ENCODE peak calls at places on chromosomes 13 and 19, in six cellular contexts. One of them, this sample, is unnamed.

GRCh38 chr13:83984793-83985192 is 102.5 kb upstream of the SLITRK1 start:
- DNase-seq in K562: no peak
- DNase-seq in PC-9: no peak
- DNase-seq in GM23248: no peak
- DNase-seq in HCT116: no peak
- DNase-seq in hepatocyte: no peak
- DNase-seq in this sample: no peak

GRCh38 chr13:49023441-49023840 is 47.7 kb downstream of the FNDC3A start:
- DNase-seq in K562: no peak
- DNase-seq in PC-9: no peak
- DNase-seq in GM23248: peak; percentile 87
- DNase-seq in HCT116: peak; percentile 2
- DNase-seq in hepatocyte: no peak
- DNase-seq in this sample: peak; percentile 81

GRCh38 chr19:19820774-19821315 is 705 bp downstream of the ZNF506 start:
- DNase-seq in K562: no peak
- DNase-seq in PC-9: no peak
- DNase-seq in GM23248: peak; percentile 1
- DNase-seq in HCT116: no peak
- DNase-seq in hepatocyte: no peak
- DNase-seq in this sample: no peak

GRCh38 chr13:93145199-93145598 is 81.4 kb upstream of the GPC6 start:
- DNase-seq in K562: no peak
- DNase-seq in PC-9: no peak
- DNase-seq in GM23248: no peak
- DNase-seq in HCT116: no peak
- DNase-seq in hepatocyte: no peak
- DNase-seq in this sample: no peak

GRCh38 chr13:47661076-47661475 is 340.0 kb downstream of the SUCLA2 start:
- DNase-seq in K562: no peak
- DNase-seq in PC-9: no peak
- DNase-seq in GM23248: peak; percentile 91
- DNase-seq in HCT116: no peak
- DNase-seq in hepatocyte: no peak
- DNase-seq in this sample: peak; percentile 66

GRCh38 chr19:42175952-42176648 is 41.4 kb downstream of the DEDD2 start:
- DNase-seq in K562: no peak
- DNase-seq in PC-9: peak; percentile 19
- DNase-seq in GM23248: peak; percentile 63
- DNase-seq in HCT116: no peak
- DNase-seq in hepatocyte: peak; percentile 30
- DNase-seq in this sample: peak; percentile 20

GRCh38 chr13:106865706-106866288 is 297.9 kb upstream of the ARGLU1 start:
- DNase-seq in K562: no peak
- DNase-seq in PC-9: no peak
- DNase-seq in GM23248: no peak
- DNase-seq in HCT116: no peak
- DNase-seq in hepatocyte: no peak
- DNase-seq in this sample: no peak

GRCh38 chr19:35013820-35014754 is 14.0 kb downstream of the GRAMD1A start:
- DNase-seq in K562: no peak
- DNase-seq in PC-9: no peak
- DNase-seq in GM23248: no peak
- DNase-seq in HCT116: no peak
- DNase-seq in hepatocyte: peak; percentile 4
- DNase-seq in this sample: no peak

GRCh38 chr13:20869540-20869939 is 33.0 kb downstream of the XPO4 start:
- DNase-seq in K562: no peak
- DNase-seq in PC-9: no peak
- DNase-seq in GM23248: peak; percentile 40
- DNase-seq in HCT116: no peak
- DNase-seq in hepatocyte: no peak
- DNase-seq in this sample: no peak

GRCh38 chr19:17097593-17098126 is 22.1 kb downstream of the MYO9B start:
- DNase-seq in K562: peak; percentile 59
- DNase-seq in PC-9: peak; percentile 47
- DNase-seq in GM23248: peak; percentile 66
- DNase-seq in HCT116: no peak
- DNase-seq in hepatocyte: peak; percentile 65
- DNase-seq in this sample: no peak

GRCh38 chr13:34103854-34104253 is 285.9 kb downstream of the RFC3 start:
- DNase-seq in K562: no peak
- DNase-seq in PC-9: no peak
- DNase-seq in GM23248: no peak
- DNase-seq in HCT116: no peak
- DNase-seq in hepatocyte: no peak
- DNase-seq in this sample: no peak

GRCh38 chr13:27252467-27252866 is 1.1 kb downstream of the RPL21 start:
- DNase-seq in K562: no peak
- DNase-seq in PC-9: no peak
- DNase-seq in GM23248: no peak
- DNase-seq in HCT116: no peak
- DNase-seq in hepatocyte: no peak
- DNase-seq in this sample: no peak

GRCh38 chr13:79533781-79534400 is 52.9 kb downstream of the NDFIP2 start:
- DNase-seq in K562: no peak
- DNase-seq in PC-9: no peak
- DNase-seq in GM23248: peak; percentile 31
- DNase-seq in HCT116: no peak
- DNase-seq in hepatocyte: no peak
- DNase-seq in this sample: peak; percentile 46

GRCh38 chr19:556611-557382 is 12.9 kb downstream of the GZMM start:
- DNase-seq in K562: peak; percentile 57
- DNase-seq in PC-9: peak; percentile 30
- DNase-seq in GM23248: no peak
- DNase-seq in HCT116: no peak
- DNase-seq in hepatocyte: no peak
- DNase-seq in this sample: no peak

GRCh38 chr19:18603255-18603957 is 3.2 kb downstream of the CRLF1 start:
- DNase-seq in K562: peak; percentile 49
- DNase-seq in PC-9: no peak
- DNase-seq in GM23248: peak; percentile 66
- DNase-seq in HCT116: no peak
- DNase-seq in hepatocyte: no peak
- DNase-seq in this sample: no peak

GRCh38 chr13:33349996-33350826 is 64.7 kb upstream of the STARD13 start:
- DNase-seq in K562: no peak
- DNase-seq in PC-9: peak; percentile 40
- DNase-seq in GM23248: peak; percentile 67
- DNase-seq in HCT116: no peak
- DNase-seq in hepatocyte: peak; percentile 44
- DNase-seq in this sample: peak; percentile 22

GRCh38 chr19:55698256-55698655 is 23.2 kb downstream of the EPN1 start:
- DNase-seq in K562: no peak
- DNase-seq in PC-9: no peak
- DNase-seq in GM23248: no peak
- DNase-seq in HCT116: no peak
- DNase-seq in hepatocyte: no peak
- DNase-seq in this sample: no peak

GRCh38 chr19:3389876-3390361 is 23.5 kb downstream of the NFIC start:
- DNase-seq in K562: no peak
- DNase-seq in PC-9: peak; percentile 43
- DNase-seq in GM23248: peak; percentile 48
- DNase-seq in HCT116: no peak
- DNase-seq in hepatocyte: no peak
- DNase-seq in this sample: no peak

GRCh38 chr13:43846496-43846895 is 33.0 kb downstream of the CCDC122 start:
- DNase-seq in K562: no peak
- DNase-seq in PC-9: no peak
- DNase-seq in GM23248: peak; percentile 78
- DNase-seq in HCT116: no peak
- DNase-seq in hepatocyte: no peak
- DNase-seq in this sample: peak; percentile 76

GRCh38 chr13:32824671-32825070 is 191.6 kb upstream of the KL start:
- DNase-seq in K562: no peak
- DNase-seq in PC-9: peak; percentile 73
- DNase-seq in GM23248: peak; percentile 88
- DNase-seq in HCT116: peak; percentile 64
- DNase-seq in hepatocyte: peak; percentile 77
- DNase-seq in this sample: peak; percentile 92

GRCh38 chr19:53254451-53255341 is at the start of gene ZNF677:
- DNase-seq in K562: peak; percentile 47
- DNase-seq in PC-9: peak; percentile 74
- DNase-seq in GM23248: peak; percentile 96
- DNase-seq in HCT116: no peak
- DNase-seq in hepatocyte: peak; percentile 92
- DNase-seq in this sample: peak; percentile 67

GRCh38 chr19:41548954-41549688 is 26.8 kb upstream of the CEACAM21 start:
- DNase-seq in K562: no peak
- DNase-seq in PC-9: no peak
- DNase-seq in GM23248: no peak
- DNase-seq in HCT116: no peak
- DNase-seq in hepatocyte: no peak
- DNase-seq in this sample: no peak

GRCh38 chr13:113049981-113050380 is 55.6 kb upstream of the F7 start:
- DNase-seq in K562: no peak
- DNase-seq in PC-9: no peak
- DNase-seq in GM23248: no peak
- DNase-seq in HCT116: no peak
- DNase-seq in hepatocyte: no peak
- DNase-seq in this sample: no peak
- TF ChIP-seq EZH2 in K562: no peak
- TF ChIP-seq EZH2 in PC-9: no peak
- TF ChIP-seq EZH2 in GM23248: no peak
- TF ChIP-seq EZH2 in HCT116: no peak
- TF ChIP-seq EZH2 in hepatocyte: no peak
- TF ChIP-seq EZH2 in this sample: no peak

DNA sequence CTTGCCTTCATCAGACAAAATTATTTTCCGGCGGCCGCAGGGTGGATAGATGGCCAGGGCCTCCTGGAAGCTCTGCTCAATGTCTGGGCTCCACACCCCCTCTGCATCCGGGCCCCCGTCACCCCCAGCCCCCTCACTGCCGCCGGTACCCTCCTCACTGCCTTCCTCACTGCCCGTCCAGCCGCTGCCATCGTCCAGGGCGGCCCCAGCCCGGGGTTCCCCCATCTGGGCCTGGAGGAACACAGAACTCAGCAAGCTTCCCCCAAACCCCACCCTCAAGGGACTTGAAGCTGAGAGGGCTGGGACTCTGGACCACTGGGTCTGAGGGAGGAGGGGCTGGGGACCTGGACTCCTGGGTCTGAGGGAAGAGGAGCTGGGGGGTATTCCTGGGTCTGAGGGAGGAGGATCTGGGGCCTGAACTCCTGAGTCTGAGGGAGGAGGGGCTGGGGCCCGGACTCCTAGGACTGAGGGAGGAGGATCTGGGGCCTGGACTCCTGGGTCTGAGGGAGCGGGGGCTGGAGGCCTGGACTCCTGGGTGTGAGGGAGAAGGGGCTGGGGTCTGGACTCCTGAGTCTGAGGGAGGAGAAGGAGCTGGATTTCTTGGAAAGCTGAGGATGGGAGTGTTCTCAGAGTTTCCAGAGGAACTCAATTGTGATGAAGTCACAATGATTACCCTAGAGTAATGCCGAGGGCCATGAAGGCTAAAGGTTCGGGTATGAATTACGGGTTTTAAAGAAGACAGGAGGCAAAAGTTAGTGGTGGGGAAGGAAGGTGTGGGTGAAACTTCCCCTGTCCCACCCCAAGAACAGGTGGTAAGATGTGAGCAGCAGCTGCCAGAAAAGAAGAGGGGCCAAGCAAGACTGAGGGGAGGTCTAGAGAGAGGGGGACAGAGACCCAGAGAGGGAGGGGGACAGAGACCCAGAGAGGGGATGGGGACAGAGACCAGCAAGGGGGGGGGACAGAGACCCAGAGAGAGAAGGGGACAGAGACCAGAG is 2.1 kb downstream of the TEAD2 start:
- DNase-seq in K562: no peak
- DNase-seq in PC-9: no peak
- DNase-seq in GM23248: no peak
- DNase-seq in HCT116: no peak
- DNase-seq in hepatocyte: no peak
- DNase-seq in this sample: no peak
- H3K4me2 ChIP-seq in K562: no peak overlapping the region
- H3K4me2 ChIP-seq in PC-9: no peak overlapping the region
- H3K4me2 ChIP-seq in GM23248: no peak overlapping the region
- H3K4me2 ChIP-seq in HCT116: no peak overlapping the region
- H3K4me2 ChIP-seq in hepatocyte: peak overlapping the region; percentile 75
- H3K4me2 ChIP-seq in this sample: peak overlapping the region; percentile 93

GRCh38 chr19:7915250-7916136 is 863 bp downstream of the TGFBR3L start:
- DNase-seq in K562: no peak
- DNase-seq in PC-9: no peak
- DNase-seq in GM23248: no peak
- DNase-seq in HCT116: no peak
- DNase-seq in hepatocyte: no peak
- DNase-seq in this sample: no peak

GRCh38 chr19:7916908-7917291 is 2.3 kb downstream of the TGFBR3L start:
- DNase-seq in K562: no peak
- DNase-seq in PC-9: no peak
- DNase-seq in GM23248: no peak
- DNase-seq in HCT116: no peak
- DNase-seq in hepatocyte: no peak
- DNase-seq in this sample: no peak

GRCh38 chr19:7914598-7915045 is at the start of gene TGFBR3L:
- DNase-seq in K562: no peak
- DNase-seq in PC-9: no peak
- DNase-seq in GM23248: no peak
- DNase-seq in HCT116: no peak
- DNase-seq in hepatocyte: no peak
- DNase-seq in this sample: no peak

GRCh38 chr19:7917292-7918061 is 2.7 kb upstream of the SNAPC2 start:
- DNase-seq in K562: no peak
- DNase-seq in PC-9: peak; percentile 60
- DNase-seq in GM23248: peak; percentile 88
- DNase-seq in HCT116: no peak
- DNase-seq in hepatocyte: peak; percentile 85
- DNase-seq in this sample: peak; percentile 19

DNA sequence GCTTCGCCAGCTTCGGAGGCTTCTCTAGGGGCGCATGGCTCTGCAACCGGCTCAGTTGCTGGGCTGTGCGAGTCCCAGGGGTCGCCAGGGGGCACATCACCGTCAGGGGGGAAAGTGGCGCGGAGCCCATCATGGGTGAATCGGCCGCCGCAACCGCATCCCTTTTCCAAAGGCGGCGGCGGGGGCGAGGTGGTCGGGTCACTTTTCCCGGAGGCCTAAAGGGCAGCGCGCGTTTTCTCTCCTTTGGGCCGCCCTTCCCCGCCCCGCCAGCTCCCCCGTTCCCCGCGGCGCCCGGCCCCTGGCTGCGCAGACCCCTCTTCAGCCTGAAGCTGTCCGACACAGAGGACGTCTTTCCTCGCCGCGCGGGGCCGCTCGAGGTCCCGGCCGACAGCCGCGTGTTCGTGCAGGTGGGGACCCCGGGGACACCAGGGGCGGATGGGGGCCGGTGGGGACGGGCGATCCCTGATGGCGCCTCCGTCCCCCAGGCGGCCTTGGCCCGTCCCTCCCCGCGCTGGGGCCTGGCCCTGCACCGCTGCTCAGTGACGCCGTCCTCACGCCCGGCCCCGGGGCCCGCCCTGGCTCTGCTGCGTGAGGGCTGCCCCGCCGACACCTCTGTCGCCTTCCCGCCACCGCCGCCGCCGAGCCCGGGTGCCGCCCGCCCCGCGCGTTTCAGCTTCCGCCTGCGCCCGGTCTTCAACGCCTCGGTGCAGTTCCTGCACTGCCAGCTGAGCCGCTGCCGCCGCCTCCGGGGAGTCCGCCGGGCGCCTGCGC is 1.7 kb downstream of the TGFBR3L start:
- DNase-seq in K562: no peak
- DNase-seq in PC-9: no peak
- DNase-seq in GM23248: peak; percentile 78
- DNase-seq in HCT116: no peak
- DNase-seq in hepatocyte: peak; percentile 67
- DNase-seq in this sample: no peak
- TF ChIP-seq EZH2 in K562: no peak
- TF ChIP-seq EZH2 in PC-9: no peak
- TF ChIP-seq EZH2 in GM23248: no peak
- TF ChIP-seq EZH2 in HCT116: no peak
- TF ChIP-seq EZH2 in hepatocyte: peak; percentile 80
- TF ChIP-seq EZH2 in this sample: peak; percentile 85

GRCh38 chr19:8196271-8196908 is 12.8 kb upstream of the CERS4 start:
- DNase-seq in K562: peak; percentile 3
- DNase-seq in PC-9: no peak
- DNase-seq in GM23248: no peak
- DNase-seq in HCT116: no peak
- DNase-seq in hepatocyte: no peak
- DNase-seq in this sample: no peak
- H3K4me2 ChIP-seq in K562: no peak overlapping the region
- H3K4me2 ChIP-seq in PC-9: no peak overlapping the region
- H3K4me2 ChIP-seq in GM23248: no peak overlapping the region
- H3K4me2 ChIP-seq in HCT116: no peak overlapping the region
- H3K4me2 ChIP-seq in hepatocyte: no peak overlapping the region
- H3K4me2 ChIP-seq in this sample: no peak overlapping the region